ENCODE peak calls at places on chromosomes 1 and 21, in ten cellular contexts. V, X, S, Y, D, O, E, T, R and F are unnamed samples.

GRCh38 chr1:43858324-43858723 is 75.3 kb upstream of the ARTN start:
- DNase-seq in V (no peak), X (no peak), S (no peak), Y (peak), D (no peak), O (no peak), E (no peak), T (peak), R (peak), F (no peak)

GRCh38 chr1:115922806-115923205 is 53.5 kb upstream of the SLC22A15 start:
- DNase-seq in V (no peak), X (no peak), S (no peak), Y (no peak), D (no peak), O (no peak), E (no peak), T (no peak), R (no peak), F (no peak)

GRCh38 chr21:35275776-35276175 is 226.7 kb upstream of the RUNX1 start:
- DNase-seq in V (no peak), X (no peak), S (no peak), Y (no peak), D (no peak), O (no peak), E (no peak), T (no peak), R (no peak), F (no peak)

GRCh38 chr1:14095001-14095400 is 395.0 kb downstream of the PRDM2 start:
- DNase-seq in V (no peak), X (peak), S (peak), Y (peak), D (no peak), O (no peak), E (no peak), T (peak), R (no peak), F (no peak)

GRCh38 chr1:23010734-23011449 is 4.8 kb downstream of the TEX46 start:
- DNase-seq in V (no peak), X (no peak), S (no peak), Y (peak), D (no peak), O (no peak), E (no peak), T (peak), R (no peak), F (no peak)

GRCh38 chr1:29317063-29317915 is 81.0 kb downstream of the PTPRU start:
- DNase-seq in V (no peak), X (no peak), S (no peak), Y (no peak), D (no peak), O (no peak), E (no peak), T (no peak), R (no peak), F (no peak)

GRCh38 chr1:180928272-180929230 is 15.9 kb downstream of the KIAA1614 start:
- DNase-seq in V (no peak), X (no peak), S (no peak), Y (no peak), D (no peak), O (no peak), E (no peak), T (no peak), R (no peak), F (no peak)

GRCh38 chr1:159927887-159928431 is 2.7 kb upstream of the TAGLN2 start:
- DNase-seq in V (no peak), X (no peak), S (peak), Y (peak), D (no peak), O (no peak), E (no peak), T (no peak), R (no peak), F (no peak)

GRCh38 chr1:178768423-178768822 is 43.4 kb downstream of the RALGPS2 start:
- DNase-seq in V (no peak), X (peak), S (peak), Y (peak), D (no peak), O (peak), E (peak), T (peak), R (no peak), F (peak)

GRCh38 chr1:223123238-223123976 is 19.6 kb downstream of the TLR5 start:
- DNase-seq in V (peak), X (peak), S (peak), Y (peak), D (peak), O (no peak), E (peak), T (peak), R (peak), F (no peak)

GRCh38 chr21:37253991-37254390 is 13.1 kb downstream of the VPS26C start:
- DNase-seq in V (no peak), X (no peak), S (no peak), Y (no peak), D (no peak), O (no peak), E (no peak), T (no peak), R (no peak), F (no peak)

GRCh38 chr1:56837244-56837926 is 17.2 kb upstream of the C8A start:
- DNase-seq in V (no peak), X (no peak), S (no peak), Y (peak), D (no peak), O (no peak), E (no peak), T (no peak), R (no peak), F (no peak)

GRCh38 chr1:93442276-93442675 is 5.6 kb upstream of the FNBP1L start:
- DNase-seq in V (no peak), X (no peak), S (no peak), Y (peak), D (no peak), O (no peak), E (no peak), T (no peak), R (peak), F (no peak)

GRCh38 chr1:101460709-101461108 is 223.9 kb downstream of the S1PR1 start:
- DNase-seq in V (no peak), X (no peak), S (no peak), Y (no peak), D (no peak), O (no peak), E (no peak), T (no peak), R (no peak), F (no peak)

GRCh38 chr1:177790566-177790965 is 179.3 kb downstream of the SEC16B start:
- DNase-seq in V (no peak), X (no peak), S (no peak), Y (no peak), D (no peak), O (no peak), E (no peak), T (no peak), R (no peak), F (no peak)

GRCh38 chr21:15130751-15131150 is 66.0 kb upstream of the NRIP1 start:
- DNase-seq in V (no peak), X (no peak), S (no peak), Y (peak), D (no peak), O (no peak), E (no peak), T (no peak), R (no peak), F (no peak)

GRCh38 chr1:116909511-116910378 is at the start of gene PTGFRN:
- DNase-seq in V (peak), X (no peak), S (peak), Y (peak), D (no peak), O (no peak), E (peak), T (peak), R (peak), F (no peak)

GRCh38 chr1:31769720-31770390 is 5.7 kb upstream of the ADGRB2 start:
- DNase-seq in V (no peak), X (no peak), S (no peak), Y (no peak), D (no peak), O (no peak), E (peak), T (no peak), R (no peak), F (no peak)

GRCh38 chr1:167412072-167412471 is 106.3 kb downstream of the CD247 start:
- DNase-seq in V (peak), X (no peak), S (no peak), Y (no peak), D (no peak), O (no peak), E (no peak), T (no peak), R (no peak), F (no peak)

GRCh38 chr1:166925791-166926483 is 49.4 kb downstream of the ILDR2 start:
- DNase-seq in V (no peak), X (no peak), S (no peak), Y (no peak), D (no peak), O (no peak), E (no peak), T (peak), R (peak), F (no peak)

GRCh38 chr1:101105877-101106276 is 80.3 kb upstream of the DPH5 start:
- DNase-seq in V (no peak), X (no peak), S (no peak), Y (peak), D (no peak), O (no peak), E (no peak), T (no peak), R (no peak), F (no peak)

GRCh38 chr1:183419399-183419798 is 1.2 kb upstream of the NMNAT2 start:
- DNase-seq in V (no peak), X (no peak), S (no peak), Y (no peak), D (no peak), O (no peak), E (no peak), T (no peak), R (no peak), F (no peak)

GRCh38 chr1:13583964-13584791 is 546 bp downstream of the PDPN start:
- DNase-seq in V (no peak), X (no peak), S (peak), Y (no peak), D (no peak), O (no peak), E (no peak), T (peak), R (peak), F (no peak)

GRCh38 chr1:53628286-53628955 is 110.5 kb downstream of the GLIS1 start:
- DNase-seq in V (no peak), X (no peak), S (no peak), Y (no peak), D (no peak), O (no peak), E (no peak), T (no peak), R (no peak), F (no peak)

GRCh38 chr21:43991447-43991991 is 20.6 kb upstream of the TRAPPC10 start:
- DNase-seq in V (no peak), X (no peak), S (no peak), Y (no peak), D (no peak), O (no peak), E (no peak), T (no peak), R (peak), F (no peak)

GRCh38 chr1:67552336-67552759 is 122.1 kb upstream of the SERBP1 start:
- DNase-seq in V (no peak), X (no peak), S (no peak), Y (no peak), D (no peak), O (no peak), E (no peak), T (no peak), R (no peak), F (no peak)